ENCODE peak calls at places on chromosomes 4 and X, in four cellular contexts. H, X, D and P are unnamed samples.

GRCh38 chrX:37349131-37350033 is at the start of gene PRRG1:
- DNase-seq in H (no peak), X (peak), D (peak), P (peak)

GRCh38 chrX:112147206-112147605 is 64.6 kb upstream of the TRPC5 start:
- DNase-seq in H (no peak), X (no peak), D (peak), P (no peak)

GRCh38 chr4:52748432-52748831 is 2.8 kb downstream of the ERVMER34-1 start:
- DNase-seq in H (no peak), X (no peak), D (no peak), P (no peak)

GRCh38 chrX:116379854-116380253 is 56.6 kb upstream of the SLC6A14 start:
- DNase-seq in H (no peak), X (no peak), D (peak), P (no peak)

GRCh38 chr4:56410247-56410646 is 23.0 kb upstream of the AASDH start:
- DNase-seq in H (peak), X (no peak), D (peak), P (peak)

GRCh38 chr4:17662694-17663093 is 48.3 kb downstream of the MED28 start:
- DNase-seq in H (peak), X (no peak), D (peak), P (peak)

GRCh38 chr4:159174645-159175147 is 71.8 kb downstream of the RAPGEF2 start:
- DNase-seq in H (no peak), X (no peak), D (no peak), P (no peak)

GRCh38 chr4:52984469-52984868 is 122.4 kb downstream of the RASL11B start:
- DNase-seq in H (no peak), X (no peak), D (peak), P (no peak)

GRCh38 chrX:130552444-130553073 is 150.8 kb downstream of the RBMX2 start:
- DNase-seq in H (no peak), X (no peak), D (no peak), P (no peak)

GRCh38 chr4:54254915-54255246 is 25.8 kb downstream of the PDGFRA start:
- DNase-seq in H (no peak), X (no peak), D (peak), P (no peak)

GRCh38 chrX:77640702-77641101 is 145.3 kb downstream of the ATRX start:
- DNase-seq in H (no peak), X (no peak), D (no peak), P (no peak)

GRCh38 chrX:13923845-13924244 is 105.8 kb downstream of the GEMIN8 start:
- DNase-seq in H (no peak), X (no peak), D (no peak), P (no peak)

GRCh38 chrX:73525928-73526690 is 36.9 kb upstream of the CHIC1 start:
- DNase-seq in H (no peak), X (no peak), D (no peak), P (no peak)

GRCh38 chrX:17826609-17827496 is 34.2 kb downstream of the RAI2 start:
- DNase-seq in H (no peak), X (no peak), D (peak), P (no peak)

GRCh38 chr4:120749445-120750151 is 172.9 kb downstream of the PRDM5 start:
- DNase-seq in H (no peak), X (no peak), D (no peak), P (no peak)

GRCh38 chrX:50680990-50681389 is 133.0 kb downstream of the SHROOM4 start:
- DNase-seq in H (no peak), X (no peak), D (no peak), P (no peak)

GRCh38 chrX:123993326-123993725 is 31.8 kb downstream of the STAG2 start:
- DNase-seq in H (peak), X (no peak), D (peak), P (peak)

GRCh38 chr4:34250562-34250961 is 1993.8 kb downstream of the ARAP2 start:
- DNase-seq in H (peak), X (no peak), D (peak), P (no peak)

GRCh38 chr4:173237152-173237551 is 68.5 kb downstream of the GALNT7 start:
- DNase-seq in H (no peak), X (no peak), D (no peak), P (no peak)

GRCh38 chr4:111773858-111774257 is 371.4 kb upstream of the FAM241A start:
- DNase-seq in H (no peak), X (no peak), D (peak), P (no peak)

GRCh38 chr4:171390626-171391025 is 422.6 kb upstream of the GALNTL6 start:
- DNase-seq in H (no peak), X (no peak), D (no peak), P (no peak)

GRCh38 chr4:103422467-103423219 is 224.5 kb upstream of the CENPE start:
- DNase-seq in H (no peak), X (no peak), D (no peak), P (no peak)

GRCh38 chr4:124666496-124666895 is 46.0 kb downstream of the ANKRD50 start:
- DNase-seq in H (no peak), X (no peak), D (no peak), P (no peak)

GRCh38 chr4:151808120-151808529 is 47.3 kb upstream of the GATB start:
- DNase-seq in H (peak), X (no peak), D (peak), P (peak)

GRCh38 chr4:137968956-137969709 is 273.0 kb downstream of the SLC7A11 start:
- DNase-seq in H (no peak), X (no peak), D (peak), P (no peak)

GRCh38 chrX:71210829-71211228 is 12.2 kb upstream of the GJB1 start:
- DNase-seq in H (no peak), X (no peak), D (peak), P (no peak)

GRCh38 chr4:179110356-179110755 is 1668.1 kb upstream of the AGA start:
- DNase-seq in H (no peak), X (no peak), D (peak), P (no peak)

GRCh38 chr4:169658970-169659735 is 38.8 kb downstream of the CLCN3 start:
- DNase-seq in H (no peak), X (no peak), D (no peak), P (no peak)

GRCh38 chr4:139556071-139556734 is at the start of gene SETD7:
- DNase-seq in H (no peak), X (peak), D (peak), P (no peak)

GRCh38 chr4:40702137-40702799 is 47.5 kb upstream of the NSUN7 start:
- DNase-seq in H (no peak), X (no peak), D (no peak), P (no peak)

GRCh38 chr4:188714907-188715306 is 575.7 kb downstream of the TRIML1 start:
- DNase-seq in H (no peak), X (no peak), D (peak), P (peak)

GRCh38 chr4:139227729-139228404 is 50.8 kb upstream of the ELF2 start:
- DNase-seq in H (no peak), X (no peak), D (no peak), P (no peak)

GRCh38 chr4:39044947-39045734 is 12.9 kb upstream of the TMEM156 start:
- DNase-seq in H (no peak), X (no peak), D (no peak), P (no peak)

GRCh38 chr4:22031423-22031822 is 82.9 kb upstream of the KCNIP4 start:
- DNase-seq in H (no peak), X (no peak), D (no peak), P (no peak)

GRCh38 chr4:46993075-46994006 is at the start of gene GABRA4:
- DNase-seq in H (no peak), X (no peak), D (no peak), P (no peak)

GRCh38 chr4:123652501-123652900 is 255.9 kb downstream of the SPRY1 start:
- DNase-seq in H (no peak), X (no peak), D (no peak), P (no peak)

GRCh38 chr4:879730-880079 is 52.4 kb downstream of the GAK start:
- DNase-seq in H (no peak), X (no peak), D (peak), P (no peak)

GRCh38 chr4:24547979-24548378 is 36.4 kb downstream of the DHX15 start:
- DNase-seq in H (no peak), X (no peak), D (no peak), P (no peak)

GRCh38 chr4:25817059-25817681 is 45.6 kb downstream of the SEL1L3 start:
- DNase-seq in H (no peak), X (no peak), D (peak), P (no peak)

GRCh38 chr4:92234393-92235176 is 69.2 kb upstream of the GRID2 start:
- DNase-seq in H (peak), X (no peak), D (peak), P (peak)

DNA sequence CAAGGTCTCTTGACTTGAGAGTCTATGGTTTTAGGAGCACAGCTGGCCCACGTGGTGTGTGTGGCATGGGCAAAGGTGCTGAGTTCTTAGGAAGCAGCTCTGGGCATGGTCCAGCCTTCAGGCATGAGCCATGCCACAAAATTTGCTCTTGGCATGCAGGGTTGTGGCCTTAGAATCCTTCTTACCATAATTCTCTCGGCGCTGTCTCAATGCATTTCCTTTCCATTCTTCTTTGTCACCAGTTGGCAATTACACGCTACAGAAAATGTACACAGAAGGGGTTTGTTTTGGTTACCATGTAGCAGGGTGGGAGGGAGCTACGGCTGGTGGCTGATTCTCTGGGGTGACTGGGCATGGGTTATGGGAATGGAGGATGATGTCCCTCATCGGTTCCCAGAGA is 199.6 kb upstream of the SFRP2 start:
- DNase-seq in H (no peak), X (no peak), D (peak), P (no peak)
- TF ChIP-seq CTCF in H (no peak), X (no peak), D (no peak), P (no peak)

GRCh38 chrX:19643203-19643602 is 127.9 kb upstream of the MAP3K15 start:
- DNase-seq in H (no peak), X (no peak), D (no peak), P (no peak)
- TF ChIP-seq CTCF in H (no peak), X (no peak), D (no peak), P (no peak)

DNA sequence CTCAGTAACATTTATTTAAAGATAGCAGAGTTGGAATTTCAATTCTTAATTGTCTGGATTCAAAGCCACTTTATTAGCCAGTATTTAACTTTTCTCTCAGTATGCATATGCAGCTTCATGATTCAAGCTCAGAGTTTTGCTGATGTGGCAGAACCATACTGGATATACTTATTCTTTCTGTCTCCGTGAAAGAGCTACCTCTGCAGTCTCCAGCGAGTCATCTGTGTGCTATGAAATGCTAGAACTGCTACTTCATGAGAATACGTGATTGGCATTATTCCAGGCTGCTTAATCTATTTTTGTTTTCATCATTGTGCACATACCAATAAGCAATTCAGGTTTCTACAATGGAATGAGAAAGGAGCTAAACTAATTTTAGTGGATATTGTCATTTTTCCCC is 743.7 kb downstream of the C4orf33 start:
- DNase-seq in H (no peak), X (no peak), D (peak), P (no peak)
- TF ChIP-seq CTCF in H (no peak), X (no peak), D (no peak), P (no peak)

GRCh38 chr4:2298548-2298991 is 36.7 kb upstream of the MXD4 start:
- DNase-seq in H (no peak), X (peak), D (no peak), P (no peak)
- TF ChIP-seq CTCF in H (no peak), X (no peak), D (no peak), P (no peak)

GRCh38 chr4:161160718-161161117 is 1003.1 kb downstream of the FSTL5 start:
- DNase-seq in H (no peak), X (no peak), D (no peak), P (no peak)
- TF ChIP-seq CTCF in H (no peak), X (no peak), D (no peak), P (no peak)

GRCh38 chrX:125132274-125132673 is 187.4 kb upstream of the TEX13C start:
- DNase-seq in H (no peak), X (no peak), D (peak), P (no peak)

GRCh38 chrX:125131146-125131545 is 188.5 kb upstream of the TEX13C start:
- DNase-seq in H (no peak), X (no peak), D (no peak), P (no peak)
- TF ChIP-seq CTCF in H (no peak), X (no peak), D (peak), P (no peak)

DNA sequence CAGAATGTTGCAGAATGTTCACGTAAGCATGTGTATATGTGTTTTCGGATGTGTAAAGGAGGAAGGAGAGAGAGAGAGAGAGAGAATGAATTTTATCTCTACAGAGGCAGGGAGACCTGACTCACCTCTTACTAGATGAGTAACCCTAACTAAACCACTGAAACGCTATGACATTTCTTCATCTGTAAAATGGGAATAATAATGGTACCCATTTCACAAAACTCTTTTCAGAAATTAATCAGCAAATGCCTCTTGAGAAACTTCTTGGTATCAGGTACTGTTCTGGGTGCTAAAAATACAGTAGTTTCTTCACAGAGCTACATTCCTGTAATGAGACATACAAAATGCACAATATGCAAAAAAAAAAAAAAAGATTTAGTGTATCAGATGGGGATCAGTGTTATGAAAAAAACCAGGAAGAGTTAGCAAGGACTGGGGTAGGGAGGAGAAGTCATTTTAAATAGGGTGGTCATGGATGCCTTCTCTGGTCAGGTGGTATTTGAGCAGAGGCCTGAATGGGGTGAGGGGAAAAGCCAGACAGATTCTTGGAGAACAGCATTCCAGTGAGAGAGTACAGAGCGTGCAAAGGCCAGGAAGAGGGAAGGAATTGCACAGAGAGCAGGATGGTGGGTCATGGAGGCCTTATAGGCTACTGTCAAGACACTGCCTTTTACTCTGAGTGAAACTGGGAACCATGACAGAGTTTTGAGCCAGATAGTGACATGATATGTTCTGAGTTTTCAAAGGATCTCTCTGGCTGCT is 84.9 kb upstream of the SPANXB1 start:
- DNase-seq in H (no peak), X (no peak), D (no peak), P (no peak)
- TF ChIP-seq CTCF in H (no peak), X (no peak), D (no peak), P (no peak)

GRCh38 chr4:6198768-6199343 is 1.5 kb downstream of the JAKMIP1 start:
- DNase-seq in H (no peak), X (peak), D (no peak), P (no peak)
- TF ChIP-seq CTCF in H (no peak), X (no peak), D (no peak), P (no peak)

DNA sequence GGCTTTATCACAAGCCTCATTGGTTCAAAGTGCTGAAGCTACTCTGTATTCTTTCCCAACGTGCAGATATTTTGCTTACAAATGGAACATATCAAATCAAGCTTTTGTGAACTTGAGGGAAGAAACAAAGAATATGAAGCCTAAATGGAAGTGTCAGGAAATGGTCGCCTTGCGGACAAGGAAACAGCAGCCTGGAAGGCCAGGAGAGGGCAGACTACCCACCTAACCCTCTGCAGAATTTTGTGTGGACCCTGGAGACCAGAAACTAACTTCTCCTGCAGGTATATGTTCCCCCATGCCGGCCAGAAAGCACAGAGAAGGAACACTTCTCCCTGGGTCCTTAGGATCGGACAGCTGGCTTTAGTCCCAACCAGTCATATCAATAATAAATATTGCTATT is 1425.8 kb downstream of the PCDH7 start:
- DNase-seq in H (no peak), X (no peak), D (no peak), P (no peak)
- TF ChIP-seq CTCF in H (no peak), X (no peak), D (no peak), P (no peak)

GRCh38 chr4:73131281-73131680 is 61.8 kb upstream of the COX18 start:
- DNase-seq in H (no peak), X (no peak), D (no peak), P (no peak)

GRCh38 chr4:73129319-73129718 is 59.8 kb upstream of the COX18 start:
- DNase-seq in H (no peak), X (no peak), D (no peak), P (no peak)

GRCh38 chr4:73133784-73134183 is 64.3 kb upstream of the COX18 start:
- DNase-seq in H (no peak), X (no peak), D (no peak), P (no peak)

DNA sequence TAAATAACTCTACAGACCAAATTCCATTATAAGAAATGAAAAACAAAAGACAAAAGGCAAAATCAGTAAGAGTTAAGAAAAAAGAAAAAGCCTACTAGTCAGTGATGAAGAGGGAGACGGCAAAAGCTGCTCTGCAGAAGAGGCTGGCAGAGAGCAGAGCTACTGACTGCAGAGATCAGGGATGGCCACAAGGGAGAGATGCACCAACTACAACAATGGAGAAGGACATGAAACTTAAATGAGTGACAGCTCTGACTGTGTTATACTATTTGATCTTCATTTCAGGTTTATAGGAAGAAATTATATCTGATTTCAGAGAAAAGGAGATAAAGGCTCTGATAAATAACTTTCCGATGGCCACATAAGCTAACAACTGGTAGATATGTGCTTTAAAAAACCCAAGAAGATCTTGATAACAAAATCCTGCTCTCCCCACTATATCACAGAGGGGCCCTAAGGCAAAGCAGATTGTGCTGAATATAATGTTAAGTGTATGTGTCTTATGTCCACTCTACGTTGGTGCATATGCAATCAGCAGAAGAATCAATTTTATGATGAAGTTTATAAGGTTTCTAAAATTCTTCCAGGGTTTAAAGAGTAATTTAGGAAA is 58.4 kb upstream of the COX18 start:
- DNase-seq in H (no peak), X (no peak), D (peak), P (no peak)
- TF ChIP-seq CTCF in H (no peak), X (peak), D (peak), P (peak)